ENCODE peak calls at places on chromosomes 5 and 9, in five cellular contexts. W, J, F, K and P are unnamed samples.

GRCh38 chr9:1276474-1276873 is 226.3 kb downstream of the DMRT2 start:
- DNase-seq in W (no peak), J (no peak), F (no peak), K (peak), P (no peak)

GRCh38 chr5:150271923-150272322 is 17.6 kb downstream of the CAMK2A start:
- DNase-seq in W (no peak), J (no peak), F (no peak), K (no peak), P (no peak)

GRCh38 chr5:141843156-141843927 is 34.9 kb downstream of the PCDH1 start:
- DNase-seq in W (no peak), J (no peak), F (no peak), K (peak), P (no peak)

GRCh38 chr5:113269023-113269997 is 165.5 kb downstream of the TSSK1B start:
- DNase-seq in W (no peak), J (no peak), F (no peak), K (no peak), P (no peak)

GRCh38 chr9:70625078-70625477 is 210.6 kb upstream of the KLF9 start:
- DNase-seq in W (no peak), J (no peak), F (no peak), K (peak), P (no peak)

GRCh38 chr5:6516823-6517222 is 68.2 kb downstream of the UBE2QL1 start:
- DNase-seq in W (no peak), J (no peak), F (no peak), K (no peak), P (no peak)

GRCh38 chr9:92650839-92651621 is 18.9 kb downstream of the IPPK start:
- DNase-seq in W (no peak), J (peak), F (peak), K (peak), P (no peak)

GRCh38 chr5:93654676-93655075 is 71.7 kb downstream of the NR2F1 start:
- DNase-seq in W (no peak), J (no peak), F (no peak), K (no peak), P (no peak)

GRCh38 chr5:108762660-108763059 is 15.0 kb downstream of the FER start:
- DNase-seq in W (no peak), J (no peak), F (no peak), K (no peak), P (no peak)

GRCh38 chr5:141040093-141040762 is 10.9 kb upstream of the PCDHB1 start:
- DNase-seq in W (peak), J (peak), F (no peak), K (peak), P (no peak)

GRCh38 chr5:30040483-30041116 is 1152.9 kb upstream of the CDH6 start:
- DNase-seq in W (peak), J (peak), F (no peak), K (peak), P (no peak)

GRCh38 chr5:50962934-50963646 is 296.7 kb downstream of the PARP8 start:
- DNase-seq in W (peak), J (peak), F (peak), K (peak), P (no peak)

GRCh38 chr5:73748510-73749410 is 122.8 kb downstream of the ARHGEF28 start:
- DNase-seq in W (no peak), J (no peak), F (no peak), K (no peak), P (no peak)

GRCh38 chr5:107857785-107858184 is 187.0 kb upstream of the EFNA5 start:
- DNase-seq in W (no peak), J (no peak), F (no peak), K (no peak), P (no peak)

GRCh38 chr5:7214906-7215416 is 181.0 kb upstream of the ADCY2 start:
- DNase-seq in W (no peak), J (no peak), F (no peak), K (no peak), P (no peak)

GRCh38 chr5:61970218-61970617 is 335.8 kb upstream of the KIF2A start:
- DNase-seq in W (no peak), J (no peak), F (no peak), K (no peak), P (no peak)

GRCh38 chr5:74382864-74383618 is 257.5 kb downstream of the ENC1 start:
- DNase-seq in W (no peak), J (no peak), F (no peak), K (no peak), P (no peak)

GRCh38 chr5:172816887-172817418 is 17.1 kb upstream of the ERGIC1 start:
- DNase-seq in W (no peak), J (no peak), F (peak), K (no peak), P (no peak)

GRCh38 chr5:151100690-151101089 is 19.9 kb upstream of the TNIP1 start:
- DNase-seq in W (no peak), J (no peak), F (no peak), K (no peak), P (no peak)

GRCh38 chr5:119751734-119752094 is 122.4 kb downstream of the FAM170A start:
- DNase-seq in W (no peak), J (no peak), F (no peak), K (no peak), P (no peak)

GRCh38 chr5:96579711-96580110 is 82.5 kb upstream of the CAST start:
- DNase-seq in W (no peak), J (no peak), F (no peak), K (no peak), P (no peak)

GRCh38 chr5:132856011-132856410 is 10.3 kb downstream of the GDF9 start:
- DNase-seq in W (no peak), J (no peak), F (no peak), K (no peak), P (no peak)

GRCh38 chr9:2093920-2094597 is 78.9 kb downstream of the SMARCA2 start:
- DNase-seq in W (no peak), J (no peak), F (peak), K (no peak), P (no peak)

GRCh38 chr9:86434039-86434726 is 80.0 kb upstream of the TUT7 start:
- DNase-seq in W (peak), J (no peak), F (peak), K (peak), P (no peak)

GRCh38 chr9:75117572-75117971 is 29.3 kb downstream of the OSTF1 start:
- DNase-seq in W (no peak), J (no peak), F (no peak), K (no peak), P (no peak)

GRCh38 chr9:106019017-106019692 is 324.8 kb downstream of the TMEM38B start:
- DNase-seq in W (peak), J (no peak), F (no peak), K (no peak), P (no peak)

GRCh38 chr9:127311239-127311741 is 46.7 kb downstream of the GARNL3 start:
- DNase-seq in W (peak), J (no peak), F (peak), K (peak), P (no peak)

GRCh38 chr9:18688581-18688980 is 214.6 kb downstream of the ADAMTSL1 start:
- DNase-seq in W (no peak), J (no peak), F (no peak), K (no peak), P (no peak)

GRCh38 chr5:143501176-143501840 is 97.8 kb upstream of the NR3C1 start:
- DNase-seq in W (no peak), J (no peak), F (peak), K (no peak), P (no peak)

GRCh38 chr9:116103976-116104820 is 49.4 kb upstream of the PAPPA start:
- DNase-seq in W (no peak), J (no peak), F (no peak), K (no peak), P (no peak)

GRCh38 chr9:105425817-105426433 is 21.9 kb upstream of the FSD1L start:
- DNase-seq in W (peak), J (no peak), F (no peak), K (peak), P (no peak)

GRCh38 chr9:81814794-81815464 is 113.3 kb upstream of the SPATA31D4 start:
- DNase-seq in W (no peak), J (no peak), F (no peak), K (peak), P (no peak)

GRCh38 chr9:119951090-119951489 is 581.9 kb upstream of the BRINP1 start:
- DNase-seq in W (no peak), J (no peak), F (peak), K (no peak), P (no peak)

GRCh38 chr5:57219386-57219785 is 45.5 kb downstream of the GPBP1 start:
- DNase-seq in W (no peak), J (no peak), F (no peak), K (no peak), P (no peak)

GRCh38 chr5:8676731-8677130 is 807.8 kb downstream of the MTRR start:
- DNase-seq in W (no peak), J (no peak), F (peak), K (no peak), P (no peak)